ENCODE peak calls at places on chromosome X, in four cellular contexts. C is GM12878, B is A549, V is HepG2. Z is an unnamed sample.

GRCh38 chrX:109624641-109625311 is at the start of gene KCNE5:
- DNase-seq in C (no peak), B (no peak), V (no peak), Z (no peak)

GRCh38 chrX:137052641-137053235 is 18.9 kb upstream of the GPR101 start:
- DNase-seq in B (no peak), C (no peak), V (no peak), Z (no peak)

GRCh38 chrX:63275127-63275526 is 76.0 kb downstream of the SPIN4 start:
- DNase-seq in B (peak), V (peak), C (peak), Z (peak)

GRCh38 chrX:154411981-154412340 is 622 bp downstream of the TAFAZZIN start:
- DNase-seq in C (no peak), B (peak), V (peak), Z (peak)

GRCh38 chrX:53332204-53332603 is 50.8 kb upstream of the IQSEC2 start:
- DNase-seq in B (no peak), C (no peak), V (no peak), Z (no peak)

GRCh38 chrX:3271485-3272186 is 74.8 kb downstream of the MXRA5 start:
- DNase-seq in B (peak), C (no peak), V (no peak), Z (no peak)

GRCh38 chrX:48714573-48714972 is 18.0 kb downstream of the SUV39H1 start:
- DNase-seq in C (no peak), B (no peak), V (no peak), Z (no peak)

GRCh38 chrX:28625223-28625622 is 38.0 kb downstream of the IL1RAPL1 start:
- DNase-seq in V (no peak), C (no peak), B (no peak), Z (no peak)

GRCh38 chrX:2764766-2765666 is 13.2 kb downstream of the XG start:
- DNase-seq in C (no peak), B (no peak), V (no peak), Z (no peak)

GRCh38 chrX:103628386-103629290 is at the start of gene TCEAL1:
- DNase-seq in B (peak), V (peak), C (no peak), Z (peak)

GRCh38 chrX:14356401-14356800 is 172.9 kb upstream of the GLRA2 start:
- DNase-seq in B (no peak), V (no peak), C (no peak), Z (no peak)

GRCh38 chrX:148459343-148459742 is 41.1 kb upstream of the AFF2 start:
- DNase-seq in B (no peak), V (no peak), C (peak), Z (no peak)

GRCh38 chrX:38717871-38718270 is 83.4 kb upstream of the MID1IP1 start:
- DNase-seq in C (no peak), B (peak), V (peak), Z (peak)

GRCh38 chrX:63350551-63350950 is 581 bp downstream of the SPIN4 start:
- DNase-seq in B (peak), V (peak), C (peak), Z (peak)

GRCh38 chrX:28787206-28787605 is 200.0 kb downstream of the IL1RAPL1 start:
- DNase-seq in C (no peak), B (peak), V (no peak), Z (no peak)

GRCh38 chrX:48576108-48576507 is 1.8 kb downstream of the RBM3 start:
- DNase-seq in C (no peak), B (no peak), V (no peak), Z (no peak)

GRCh38 chrX:136310411-136310810 is 9.6 kb downstream of the ADGRG4 start:
- DNase-seq in C (no peak), V (no peak), B (peak), Z (peak)

GRCh38 chrX:130895299-130895698 is 7.7 kb downstream of the ENOX2 start:
- DNase-seq in V (no peak), B (no peak), C (no peak), Z (no peak)

GRCh38 chrX:19776753-19777152 is 110.6 kb downstream of the SH3KBP1 start:
- DNase-seq in V (no peak), B (no peak), C (no peak), Z (no peak)

GRCh38 chrX:117538441-117539418 is 577.9 kb downstream of the KLHL13 start:
- DNase-seq in C (no peak), B (no peak), V (no peak), Z (no peak)

GRCh38 chrX:85024562-85024961 is 20.9 kb downstream of the APOOL start:
- DNase-seq in V (no peak), C (no peak), B (no peak), Z (no peak)

GRCh38 chrX:30982467-30982866 is 89.4 kb downstream of the FTHL17 start:
- DNase-seq in V (no peak), B (no peak), C (no peak), Z (no peak)

GRCh38 chrX:41382699-41383645 is 49.0 kb downstream of the DDX3X start:
- DNase-seq in C (no peak), B (peak), V (no peak), Z (no peak)

GRCh38 chrX:109632906-109633504 is 8.0 kb upstream of the KCNE5 start:
- DNase-seq in V (no peak), B (peak), C (no peak), Z (peak)

GRCh38 chrX:13533726-13534125 is 35.7 kb upstream of the EGFL6 start:
- DNase-seq in C (no peak), V (no peak), B (peak), Z (no peak)

GRCh38 chrX:1109580-1110119 is 102.8 kb downstream of the CRLF2 start:
- DNase-seq in C (no peak), V (no peak), B (no peak), Z (no peak)

GRCh38 chrX:48806088-48806487 is 4.2 kb downstream of the HDAC6 start:
- DNase-seq in V (no peak), C (no peak), B (peak), Z (no peak)

GRCh38 chrX:38558681-38559080 is 2.7 kb upstream of the TSPAN7 start:
- DNase-seq in B (no peak), C (no peak), V (no peak), Z (no peak)

GRCh38 chrX:21394792-21395191 is 20.6 kb downstream of the CNKSR2 start:
- DNase-seq in B (no peak), C (no peak), V (no peak), Z (no peak)

GRCh38 chrX:129938081-129938480 is 32.1 kb downstream of the UTP14A start:
- DNase-seq in B (no peak), V (no peak), C (no peak), Z (no peak)

GRCh38 chrX:7972586-7972985 is 45.4 kb upstream of the PNPLA4 start:
- DNase-seq in V (no peak), C (no peak), B (no peak), Z (no peak)

GRCh38 chrX:7514871-7515599 is 327.9 kb upstream of the VCX start:
- DNase-seq in C (no peak), B (no peak), V (no peak), Z (no peak)

GRCh38 chrX:45775462-45775861 is 574.8 kb upstream of the DIPK2B start:
- DNase-seq in B (peak), C (no peak), V (no peak), Z (no peak)

GRCh38 chrX:45778621-45779020 is 577.9 kb upstream of the DIPK2B start:
- DNase-seq in C (no peak), B (no peak), V (no peak), Z (no peak)

GRCh38 chrX:45771114-45771513 is 570.4 kb upstream of the DIPK2B start:
- DNase-seq in V (peak), B (peak), C (no peak), Z (no peak)

GRCh38 chrX:45771560-45772340 is 571.1 kb upstream of the DIPK2B start:
- DNase-seq in C (no peak), B (peak), V (no peak), Z (no peak)

GRCh38 chrX:45774961-45775360 is 574.3 kb upstream of the DIPK2B start:
- DNase-seq in B (no peak), V (no peak), C (no peak), Z (no peak)
- TF ChIP-seq POLR2AphosphoS2 in B (no peak), V (no peak), C (no peak), Z (no peak)

GRCh38 chrX:140422501-140422900 is 82.4 kb downstream of the SOX3 start:
- DNase-seq in B (no peak), V (no peak), C (no peak), Z (no peak)
- TF ChIP-seq POLR2AphosphoS2 in B (no peak), V (no peak), C (no peak), Z (no peak)

GRCh38 chrX:114985967-114986592 is 31.3 kb downstream of the IL13RA2 start:
- DNase-seq in V (no peak), B (no peak), C (no peak), Z (no peak)
- TF ChIP-seq POLR2AphosphoS2 in V (no peak), B (no peak), C (no peak), Z (no peak)

GRCh38 chrX:11380187-11380586 is 87.0 kb downstream of the AMELX start:
- DNase-seq in V (no peak), B (no peak), C (no peak), Z (no peak)

GRCh38 chrX:11386001-11386523 is 92.8 kb downstream of the AMELX start:
- DNase-seq in V (no peak), C (no peak), B (no peak), Z (no peak)

GRCh38 chrX:11382935-11383334 is 89.7 kb downstream of the AMELX start:
- DNase-seq in B (no peak), C (no peak), V (no peak), Z (no peak)

GRCh38 chrX:11376163-11376562 is 83.0 kb downstream of the AMELX start:
- DNase-seq in C (no peak), V (no peak), B (no peak), Z (no peak)

DNA sequence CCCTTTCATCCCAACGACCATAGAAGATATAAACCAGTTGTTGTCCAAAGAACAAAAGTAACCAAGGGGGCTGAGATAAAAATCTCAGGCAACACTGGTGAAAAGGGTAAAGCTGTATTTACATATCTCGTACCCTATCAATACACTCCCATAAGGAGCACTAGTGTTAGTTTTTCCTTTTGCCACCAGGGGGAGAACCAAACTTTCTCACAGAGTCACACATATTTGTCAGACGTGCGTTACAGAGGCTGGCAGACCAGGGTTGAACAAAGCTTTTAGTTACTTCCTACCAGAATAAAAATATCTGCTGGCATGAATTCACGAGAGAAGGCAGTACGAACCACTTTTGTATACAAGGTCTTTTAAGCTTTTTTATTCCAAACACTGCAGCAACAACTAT is 88.3 kb downstream of the AMELX start:
- DNase-seq in C (peak), V (peak), B (peak), Z (peak)
- TF ChIP-seq POLR2AphosphoS2 in C (no peak), V (no peak), B (no peak), Z (no peak)

GRCh38 chrX:45143455-45143854 is 57.2 kb downstream of the DIPK2B start:
- DNase-seq in C (no peak), B (no peak), V (peak), Z (no peak)
- TF ChIP-seq POLR2AphosphoS2 in C (no peak), B (no peak), V (no peak), Z (no peak)